ENCODE peak calls at places on chromosomes 6 and 20, in four cellular contexts. L is A549, C is K562, T is HepG2. W is an unnamed sample.

GRCh38 chr6:117739869-117740268 is 64.6 kb downstream of the NUS1 start:
- DNase-seq in L (no peak), C (peak), T (no peak), W (peak)

GRCh38 chr6:108294297-108294786 is 512 bp upstream of the AFG1L start:
- DNase-seq in L (no peak), C (no peak), T (no peak), W (no peak)

GRCh38 chr6:137111296-137112066 is 62.0 kb downstream of the IL22RA2 start:
- DNase-seq in L (no peak), C (no peak), T (no peak), W (no peak)

GRCh38 chr6:11292837-11293236 is 60.4 kb upstream of the NEDD9 start:
- DNase-seq in L (no peak), C (no peak), T (no peak), W (no peak)

GRCh38 chr6:46419576-46420002 is 71.7 kb downstream of the RCAN2 start:
- DNase-seq in L (peak), C (peak), T (peak), W (peak)

GRCh38 chr20:23490817-23491216 is at the start of gene CST8:
- DNase-seq in L (no peak), C (no peak), T (no peak), W (no peak)

GRCh38 chr6:88177961-88178464 is 11.9 kb upstream of the CNR1 start:
- DNase-seq in L (peak), C (no peak), T (peak), W (no peak)

GRCh38 chr6:42268835-42269204 is 51.2 kb upstream of the MRPS10 start:
- DNase-seq in L (no peak), C (no peak), T (no peak), W (no peak)

GRCh38 chr6:17015144-17015543 is 86.7 kb upstream of the STMND1 start:
- DNase-seq in L (no peak), C (no peak), T (no peak), W (no peak)

GRCh38 chr20:31740208-31740607 is 1.1 kb downstream of the TPX2 start:
- DNase-seq in L (no peak), C (peak), T (no peak), W (no peak)

GRCh38 chr6:42787018-42787611 is 5.3 kb downstream of the BICRAL start:
- DNase-seq in L (no peak), C (no peak), T (no peak), W (no peak)

GRCh38 chr20:2603816-2604505 is 48.5 kb upstream of the NOP56 start:
- DNase-seq in L (no peak), C (no peak), T (no peak), W (no peak)

GRCh38 chr20:38685853-38686473 is 38.3 kb upstream of the SLC32A1 start:
- DNase-seq in L (peak), C (peak), T (peak), W (peak)

GRCh38 chr6:146628350-146628749 is 29.6 kb downstream of the ADGB start:
- DNase-seq in L (no peak), C (no peak), T (no peak), W (no peak)

GRCh38 chr20:50338479-50339195 is 148.0 kb downstream of the CEBPB start:
- DNase-seq in L (no peak), C (peak), T (peak), W (peak)

GRCh38 chr6:16163535-16164300 is 34.8 kb downstream of the MYLIP start:
- DNase-seq in L (no peak), C (peak), T (no peak), W (no peak)

GRCh38 chr6:139468178-139468577 is 93.7 kb upstream of the CITED2 start:
- DNase-seq in L (no peak), C (no peak), T (no peak), W (no peak)

GRCh38 chr6:107972413-107973096 is 14.5 kb upstream of the SEC63 start:
- DNase-seq in L (no peak), C (no peak), T (peak), W (no peak)

GRCh38 chr20:5056801-5057599 is 55.7 kb upstream of the SLC23A2 start:
- DNase-seq in L (peak), C (peak), T (peak), W (peak)

GRCh38 chr20:3071610-3072529 is at the start of gene OXT:
- DNase-seq in L (no peak), C (no peak), T (no peak), W (peak)

GRCh38 chr6:37083243-37084138 is 78.0 kb downstream of the FGD2 start:
- DNase-seq in L (no peak), C (peak), T (peak), W (no peak)

DNA sequence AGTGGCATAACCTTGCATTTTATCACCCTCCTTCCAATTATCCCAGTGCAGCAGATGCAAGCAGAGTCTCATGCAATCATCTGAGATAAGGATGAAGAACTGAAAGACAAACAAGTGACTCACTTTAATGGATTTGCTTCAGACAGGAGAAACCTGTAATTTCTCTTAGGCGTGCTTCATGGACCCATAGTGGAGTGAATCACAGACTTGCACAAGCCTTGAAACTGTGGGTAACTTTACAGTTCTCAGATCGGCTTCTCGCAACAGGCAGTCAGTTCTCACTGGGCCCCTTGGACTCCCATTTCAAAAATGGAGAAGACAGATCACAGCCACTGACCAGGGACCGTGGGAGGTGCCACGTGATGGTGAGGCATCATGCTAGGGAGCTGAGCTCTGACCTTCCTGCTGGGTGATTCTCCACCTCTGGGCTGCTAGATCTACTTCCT is at the start of gene ADGRF4:
- DNase-seq in L (peak), C (peak), T (no peak), W (no peak)
- TF ChIP-seq HMGXB4 in L (no peak), C (no peak), T (no peak), W (no peak)

GRCh38 chr6:113909224-113909856 is 52.2 kb downstream of the MARCKS start:
- DNase-seq in L (peak), C (peak), T (peak), W (no peak)

GRCh38 chr6:113907107-113907506 is 50.0 kb downstream of the MARCKS start:
- DNase-seq in L (no peak), C (no peak), T (peak), W (no peak)

GRCh38 chr6:113901482-113901881 is 44.3 kb downstream of the MARCKS start:
- DNase-seq in L (no peak), C (no peak), T (no peak), W (no peak)

GRCh38 chr6:113908801-113909200 is 51.7 kb downstream of the MARCKS start:
- DNase-seq in L (no peak), C (no peak), T (no peak), W (no peak)

DNA sequence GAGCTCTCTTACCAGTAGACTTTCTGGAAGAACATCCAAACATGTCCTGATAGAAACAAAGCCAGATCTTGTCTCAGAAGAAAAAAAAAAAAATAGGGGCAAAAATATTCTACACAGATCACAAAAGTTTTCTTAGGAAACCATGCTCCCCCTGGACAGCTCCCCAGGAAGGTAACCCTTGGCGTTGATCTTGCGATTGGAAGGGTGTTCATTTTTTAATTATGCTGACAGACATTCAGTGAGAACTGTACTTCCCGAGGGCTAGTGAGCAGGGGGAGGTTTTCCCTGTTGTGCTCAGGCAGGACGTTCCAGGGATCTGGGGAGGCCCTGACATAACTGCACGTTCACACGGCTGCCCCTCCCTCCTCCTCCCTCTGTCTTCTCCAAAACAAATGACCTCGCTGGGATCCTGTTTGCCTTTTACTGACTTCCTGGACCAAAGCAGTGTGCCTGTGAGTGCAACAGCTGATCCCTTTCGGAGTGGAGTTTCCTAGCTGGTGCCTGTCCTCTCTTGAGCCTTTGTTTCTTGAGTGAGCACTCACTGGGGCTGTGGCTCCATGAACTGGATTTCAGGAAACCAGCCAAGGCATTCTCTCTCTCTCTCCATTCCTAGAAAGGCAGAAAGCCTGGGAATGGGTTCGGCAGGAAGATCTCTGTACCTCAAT is 46.7 kb downstream of the MARCKS start:
- DNase-seq in L (no peak), C (no peak), T (peak), W (no peak)
- TF ChIP-seq HMGXB4 in L (no peak), C (no peak), T (no peak), W (no peak)

DNA sequence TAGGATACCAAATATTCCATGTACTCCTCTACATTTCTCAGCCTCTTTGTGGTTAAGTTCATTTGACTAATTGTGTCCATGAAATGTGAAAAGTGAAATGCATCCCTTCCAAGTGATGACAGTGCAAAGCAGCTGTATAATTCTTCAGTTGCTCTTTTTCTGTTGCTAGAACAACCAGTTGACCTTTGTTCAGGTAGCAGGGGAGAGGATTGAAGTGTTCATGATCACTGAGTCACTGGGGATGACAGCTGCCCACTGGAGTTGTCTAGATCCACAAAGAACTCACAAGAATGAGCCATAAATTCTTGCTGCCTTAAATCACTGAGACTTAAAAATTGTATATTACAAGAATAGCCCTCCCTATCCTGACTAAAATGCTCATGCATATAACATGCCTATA is 254.6 kb downstream of the EPHA7 start:
- DNase-seq in L (no peak), C (no peak), T (no peak), W (no peak)
- TF ChIP-seq HMGXB4 in L (no peak), C (no peak), T (no peak), W (no peak)

GRCh38 chr20:6975326-6975725 is 207.8 kb downstream of the BMP2 start:
- DNase-seq in L (no peak), C (no peak), T (no peak), W (no peak)
- TF ChIP-seq HMGXB4 in L (no peak), C (no peak), T (no peak), W (no peak)

GRCh38 chr6:83633149-83633548 is 75.8 kb downstream of the SNAP91 start:
- DNase-seq in L (no peak), C (no peak), T (no peak), W (no peak)
- TF ChIP-seq HMGXB4 in L (no peak), C (no peak), T (no peak), W (no peak)